ENCODE peak calls at places on chromosomes 7 and 10, in five cellular contexts. One of them, this sample, is unnamed.

GRCh38 chr10:79056736-79057391 is 11.9 kb upstream of the ZMIZ1 start:
- DNase-seq in fibroblast of mammary gland: no peak
- DNase-seq in lower lobe of right lung: peak
- DNase-seq in fibroblast of villous mesenchyme: no peak
- DNase-seq in non-pigmented ciliary epithelial cell: no peak
- DNase-seq in this sample: no peak

GRCh38 chr10:125625586-125625985 is 57.4 kb downstream of the TEX36 start:
- DNase-seq in fibroblast of mammary gland: no peak
- DNase-seq in lower lobe of right lung: no peak
- DNase-seq in fibroblast of villous mesenchyme: no peak
- DNase-seq in non-pigmented ciliary epithelial cell: no peak
- DNase-seq in this sample: no peak

GRCh38 chr10:113169853-113170455 is 219.9 kb downstream of the TCF7L2 start:
- DNase-seq in fibroblast of mammary gland: no peak
- DNase-seq in lower lobe of right lung: no peak
- DNase-seq in fibroblast of villous mesenchyme: no peak
- DNase-seq in non-pigmented ciliary epithelial cell: no peak
- DNase-seq in this sample: no peak

GRCh38 chr7:27062946-27063345 is 32.9 kb downstream of the HOXA1 start:
- DNase-seq in fibroblast of mammary gland: peak
- DNase-seq in lower lobe of right lung: no peak
- DNase-seq in fibroblast of villous mesenchyme: no peak
- DNase-seq in non-pigmented ciliary epithelial cell: no peak
- DNase-seq in this sample: peak

GRCh38 chr10:86782691-86783418 is 26.4 kb downstream of the BMPR1A start:
- DNase-seq in fibroblast of mammary gland: no peak
- DNase-seq in lower lobe of right lung: no peak
- DNase-seq in fibroblast of villous mesenchyme: peak
- DNase-seq in non-pigmented ciliary epithelial cell: no peak
- DNase-seq in this sample: peak

GRCh38 chr7:128168667-128169210 is 72.3 kb upstream of the LEP start:
- DNase-seq in fibroblast of mammary gland: no peak
- DNase-seq in lower lobe of right lung: no peak
- DNase-seq in fibroblast of villous mesenchyme: peak
- DNase-seq in non-pigmented ciliary epithelial cell: no peak
- DNase-seq in this sample: no peak

GRCh38 chr10:127151981-127152699 is 44.3 kb downstream of the INSYN2A start:
- DNase-seq in fibroblast of mammary gland: peak
- DNase-seq in lower lobe of right lung: peak
- DNase-seq in fibroblast of villous mesenchyme: no peak
- DNase-seq in non-pigmented ciliary epithelial cell: no peak
- DNase-seq in this sample: peak

GRCh38 chr10:132144086-132144485 is 42.7 kb upstream of the DPYSL4 start:
- DNase-seq in fibroblast of mammary gland: no peak
- DNase-seq in lower lobe of right lung: peak
- DNase-seq in fibroblast of villous mesenchyme: no peak
- DNase-seq in non-pigmented ciliary epithelial cell: no peak
- DNase-seq in this sample: no peak

GRCh38 chr7:131164025-131164899 is 163.4 kb upstream of the MKLN1 start:
- DNase-seq in fibroblast of mammary gland: peak
- DNase-seq in lower lobe of right lung: no peak
- DNase-seq in fibroblast of villous mesenchyme: peak
- DNase-seq in non-pigmented ciliary epithelial cell: peak
- DNase-seq in this sample: peak

GRCh38 chr10:132575320-132576201 is 38.0 kb downstream of the INPP5A start:
- DNase-seq in fibroblast of mammary gland: peak
- DNase-seq in lower lobe of right lung: no peak
- DNase-seq in fibroblast of villous mesenchyme: peak
- DNase-seq in non-pigmented ciliary epithelial cell: peak
- DNase-seq in this sample: peak

GRCh38 chr7:123494193-123494796 is 40.1 kb downstream of the IQUB start:
- DNase-seq in fibroblast of mammary gland: peak
- DNase-seq in lower lobe of right lung: no peak
- DNase-seq in fibroblast of villous mesenchyme: peak
- DNase-seq in non-pigmented ciliary epithelial cell: peak
- DNase-seq in this sample: peak

GRCh38 chr10:115830260-115830970 is 442.6 kb downstream of the GFRA1 start:
- DNase-seq in fibroblast of mammary gland: peak
- DNase-seq in lower lobe of right lung: no peak
- DNase-seq in fibroblast of villous mesenchyme: peak
- DNase-seq in non-pigmented ciliary epithelial cell: no peak
- DNase-seq in this sample: peak

GRCh38 chr10:13206546-13207443 is 27.4 kb downstream of the UCMA start:
- DNase-seq in fibroblast of mammary gland: peak
- DNase-seq in lower lobe of right lung: no peak
- DNase-seq in fibroblast of villous mesenchyme: peak
- DNase-seq in non-pigmented ciliary epithelial cell: peak
- DNase-seq in this sample: peak

GRCh38 chr7:69062020-69062760 is 536.1 kb upstream of the AUTS2 start:
- DNase-seq in fibroblast of mammary gland: peak
- DNase-seq in lower lobe of right lung: no peak
- DNase-seq in fibroblast of villous mesenchyme: peak
- DNase-seq in non-pigmented ciliary epithelial cell: no peak
- DNase-seq in this sample: peak

GRCh38 chr10:107442035-107442505 is 277.6 kb upstream of the SORCS1 start:
- DNase-seq in fibroblast of mammary gland: peak
- DNase-seq in lower lobe of right lung: no peak
- DNase-seq in fibroblast of villous mesenchyme: peak
- DNase-seq in non-pigmented ciliary epithelial cell: peak
- DNase-seq in this sample: peak

GRCh38 chr10:77010430-77010829 is 627.2 kb downstream of the KCNMA1 start:
- DNase-seq in fibroblast of mammary gland: no peak
- DNase-seq in lower lobe of right lung: no peak
- DNase-seq in fibroblast of villous mesenchyme: no peak
- DNase-seq in non-pigmented ciliary epithelial cell: no peak
- DNase-seq in this sample: no peak

GRCh38 chr7:46150202-46150601 is 229.1 kb upstream of the IGFBP3 start:
- DNase-seq in fibroblast of mammary gland: no peak
- DNase-seq in lower lobe of right lung: no peak
- DNase-seq in fibroblast of villous mesenchyme: no peak
- DNase-seq in non-pigmented ciliary epithelial cell: no peak
- DNase-seq in this sample: no peak

GRCh38 chr10:43387678-43388032 is 16.2 kb downstream of the FXYD4 start:
- DNase-seq in fibroblast of mammary gland: no peak
- DNase-seq in lower lobe of right lung: no peak
- DNase-seq in fibroblast of villous mesenchyme: no peak
- DNase-seq in non-pigmented ciliary epithelial cell: no peak
- DNase-seq in this sample: no peak

GRCh38 chr10:62814901-62815372 is 1.2 kb downstream of the EGR2 start:
- DNase-seq in fibroblast of mammary gland: no peak
- DNase-seq in lower lobe of right lung: peak
- DNase-seq in fibroblast of villous mesenchyme: peak
- DNase-seq in non-pigmented ciliary epithelial cell: no peak
- DNase-seq in this sample: no peak

GRCh38 chr7:104192434-104192833 is 15.4 kb downstream of the ORC5 start:
- DNase-seq in fibroblast of mammary gland: no peak
- DNase-seq in lower lobe of right lung: no peak
- DNase-seq in fibroblast of villous mesenchyme: no peak
- DNase-seq in non-pigmented ciliary epithelial cell: no peak
- DNase-seq in this sample: no peak

GRCh38 chr10:112960151-112960681 is 10.2 kb downstream of the TCF7L2 start:
- DNase-seq in fibroblast of mammary gland: no peak
- DNase-seq in lower lobe of right lung: no peak
- DNase-seq in fibroblast of villous mesenchyme: peak
- DNase-seq in non-pigmented ciliary epithelial cell: no peak
- DNase-seq in this sample: peak

GRCh38 chr10:59648711-59649201 is 60.9 kb downstream of the SLC16A9 start:
- DNase-seq in fibroblast of mammary gland: peak
- DNase-seq in lower lobe of right lung: no peak
- DNase-seq in fibroblast of villous mesenchyme: peak
- DNase-seq in non-pigmented ciliary epithelial cell: no peak
- DNase-seq in this sample: no peak

GRCh38 chr10:9028211-9028610 is 973.7 kb downstream of the GATA3 start:
- DNase-seq in fibroblast of mammary gland: peak
- DNase-seq in lower lobe of right lung: no peak
- DNase-seq in fibroblast of villous mesenchyme: no peak
- DNase-seq in non-pigmented ciliary epithelial cell: no peak
- DNase-seq in this sample: peak

GRCh38 chr7:31922883-31923282 is 147.3 kb downstream of the PDE1C start:
- DNase-seq in fibroblast of mammary gland: no peak
- DNase-seq in lower lobe of right lung: no peak
- DNase-seq in fibroblast of villous mesenchyme: no peak
- DNase-seq in non-pigmented ciliary epithelial cell: no peak
- DNase-seq in this sample: no peak

GRCh38 chr10:80461208-80462183 is 7.4 kb downstream of the TSPAN14 start:
- DNase-seq in fibroblast of mammary gland: peak
- DNase-seq in lower lobe of right lung: no peak
- DNase-seq in fibroblast of villous mesenchyme: peak
- DNase-seq in non-pigmented ciliary epithelial cell: no peak
- DNase-seq in this sample: peak

GRCh38 chr10:123858907-123859650 is 32.5 kb downstream of the CPXM2 start:
- DNase-seq in fibroblast of mammary gland: no peak
- DNase-seq in lower lobe of right lung: no peak
- DNase-seq in fibroblast of villous mesenchyme: no peak
- DNase-seq in non-pigmented ciliary epithelial cell: no peak
- DNase-seq in this sample: no peak

GRCh38 chr7:146960747-146961416 is 844.3 kb downstream of the CNTNAP2 start:
- DNase-seq in fibroblast of mammary gland: no peak
- DNase-seq in lower lobe of right lung: no peak
- DNase-seq in fibroblast of villous mesenchyme: no peak
- DNase-seq in non-pigmented ciliary epithelial cell: no peak
- DNase-seq in this sample: no peak

GRCh38 chr7:134831862-134832261 is 52.4 kb downstream of the CALD1 start:
- DNase-seq in fibroblast of mammary gland: no peak
- DNase-seq in lower lobe of right lung: no peak
- DNase-seq in fibroblast of villous mesenchyme: peak
- DNase-seq in non-pigmented ciliary epithelial cell: no peak
- DNase-seq in this sample: peak

GRCh38 chr7:44615149-44615611 is 8.8 kb downstream of the OGDH start:
- DNase-seq in fibroblast of mammary gland: peak
- DNase-seq in lower lobe of right lung: peak
- DNase-seq in fibroblast of villous mesenchyme: peak
- DNase-seq in non-pigmented ciliary epithelial cell: no peak
- DNase-seq in this sample: no peak

GRCh38 chr10:16965740-16966447 is 148.7 kb upstream of the RSU1 start:
- DNase-seq in fibroblast of mammary gland: peak
- DNase-seq in lower lobe of right lung: no peak
- DNase-seq in fibroblast of villous mesenchyme: peak
- DNase-seq in non-pigmented ciliary epithelial cell: peak
- DNase-seq in this sample: peak

GRCh38 chr7:80244206-80244956 is 109.8 kb downstream of the GNAI1 start:
- DNase-seq in fibroblast of mammary gland: peak
- DNase-seq in lower lobe of right lung: no peak
- DNase-seq in fibroblast of villous mesenchyme: peak
- DNase-seq in non-pigmented ciliary epithelial cell: no peak
- DNase-seq in this sample: peak

GRCh38 chr10:1114355-1115261 is 58.4 kb downstream of the WDR37 start:
- DNase-seq in fibroblast of mammary gland: no peak
- DNase-seq in lower lobe of right lung: no peak
- DNase-seq in fibroblast of villous mesenchyme: no peak
- DNase-seq in non-pigmented ciliary epithelial cell: no peak
- DNase-seq in this sample: peak

GRCh38 chr10:11909618-11910017 is 86.5 kb downstream of the PROSER2 start:
- DNase-seq in fibroblast of mammary gland: no peak
- DNase-seq in lower lobe of right lung: no peak
- DNase-seq in fibroblast of villous mesenchyme: no peak
- DNase-seq in non-pigmented ciliary epithelial cell: no peak
- DNase-seq in this sample: no peak

GRCh38 chr10:60549686-60550085 is 160.0 kb upstream of the ANK3 start:
- DNase-seq in fibroblast of mammary gland: peak
- DNase-seq in lower lobe of right lung: no peak
- DNase-seq in fibroblast of villous mesenchyme: peak
- DNase-seq in non-pigmented ciliary epithelial cell: no peak
- DNase-seq in this sample: peak

GRCh38 chr7:47320296-47320695 is 261.6 kb downstream of the TNS3 start:
- DNase-seq in fibroblast of mammary gland: peak
- DNase-seq in lower lobe of right lung: no peak
- DNase-seq in fibroblast of villous mesenchyme: peak
- DNase-seq in non-pigmented ciliary epithelial cell: no peak
- DNase-seq in this sample: no peak

GRCh38 chr10:31706921-31707571 is 221.6 kb downstream of the ARHGAP12 start:
- DNase-seq in fibroblast of mammary gland: no peak
- DNase-seq in lower lobe of right lung: peak
- DNase-seq in fibroblast of villous mesenchyme: peak
- DNase-seq in non-pigmented ciliary epithelial cell: no peak
- DNase-seq in this sample: no peak

GRCh38 chr7:9082203-9082602 is 648.8 kb downstream of the NXPH1 start:
- DNase-seq in fibroblast of mammary gland: no peak
- DNase-seq in lower lobe of right lung: no peak
- DNase-seq in fibroblast of villous mesenchyme: no peak
- DNase-seq in non-pigmented ciliary epithelial cell: no peak
- DNase-seq in this sample: no peak

GRCh38 chr10:58963723-58964124 is 212.7 kb upstream of the PHYHIPL start:
- DNase-seq in fibroblast of mammary gland: no peak
- DNase-seq in lower lobe of right lung: no peak
- DNase-seq in fibroblast of villous mesenchyme: no peak
- DNase-seq in non-pigmented ciliary epithelial cell: no peak
- DNase-seq in this sample: no peak

GRCh38 chr10:78771215-78771614 is 297.6 kb upstream of the ZMIZ1 start:
- DNase-seq in fibroblast of mammary gland: no peak
- DNase-seq in lower lobe of right lung: no peak
- DNase-seq in fibroblast of villous mesenchyme: no peak
- DNase-seq in non-pigmented ciliary epithelial cell: no peak
- DNase-seq in this sample: no peak

This sample was measured in amniotic epithelial cell.